ENCODE peak calls at places on chromosomes 11 and 22, in nine cellular contexts. F is DMS153; Z is ACHN; H is activated CD4-positive, alpha-beta T cell treated with anti-CD3 and anti-CD28 coated beads, Interleukin-2, amount 50 U/mL, for 1 hour; B is naive B cell; U is neural progenitor cell; N is amygdala; L is lung; R is memory B cell. C is an unnamed sample.

GRCh38 chr22:41417622-41418390 is 28.8 kb downstream of the TOB2 start:
- DNase-seq in F (no peak), Z (no peak), H (no peak), B (no peak), U (no peak), N (peak), L (peak), R (no peak), C (no peak)

GRCh38 chr11:88552377-88553029 is 215.0 kb upstream of the CTSC start:
- DNase-seq in F (no peak), Z (peak), H (peak), B (no peak), U (peak), N (peak), L (peak), R (peak), C (peak)

GRCh38 chr22:42879371-42880021 is 22.4 kb upstream of the ARFGAP3 start:
- DNase-seq in F (no peak), Z (no peak), H (no peak), B (no peak), U (no peak), N (no peak), L (no peak), R (no peak), C (no peak)

GRCh38 chr22:27433585-27434190 is 367.9 kb downstream of the MN1 start:
- DNase-seq in F (no peak), Z (no peak), H (no peak), B (no peak), U (no peak), N (no peak), L (no peak), R (no peak), C (no peak)

GRCh38 chr11:111944139-111944538 is 7.0 kb downstream of the DIXDC1 start:
- DNase-seq in F (no peak), Z (peak), H (no peak), B (no peak), U (no peak), N (no peak), L (no peak), R (no peak), C (no peak)

GRCh38 chr22:40345801-40346177 is 511 bp upstream of the ADSL start:
- DNase-seq in F (no peak), Z (peak), H (peak), B (peak), U (peak), N (no peak), L (peak), R (no peak), C (peak)

GRCh38 chr22:35538801-35539321 is 1.8 kb upstream of the RASD2 start:
- DNase-seq in F (no peak), Z (peak), H (peak), B (no peak), U (peak), N (no peak), L (no peak), R (no peak), C (no peak)

GRCh38 chr11:57567210-57567511 is 311 bp downstream of the UBE2L6 start:
- DNase-seq in F (no peak), Z (peak), H (peak), B (peak), U (no peak), N (no peak), L (no peak), R (no peak), C (peak)

GRCh38 chr22:39290724-39291161 is 28.7 kb downstream of the RPL3 start:
- DNase-seq in F (no peak), Z (peak), H (no peak), B (no peak), U (no peak), N (no peak), L (no peak), R (no peak), C (no peak)

GRCh38 chr11:43983221-43983795 is 40.9 kb downstream of the C11orf96 start:
- DNase-seq in F (no peak), Z (peak), H (no peak), B (no peak), U (no peak), N (no peak), L (no peak), R (no peak), C (no peak)

GRCh38 chr11:64352099-64353005 is 6.6 kb upstream of the RPS6KA4 start:
- DNase-seq in F (no peak), Z (no peak), H (no peak), B (no peak), U (no peak), N (no peak), L (no peak), R (no peak), C (no peak)

GRCh38 chr22:19806213-19807160 is 45.9 kb downstream of the TBX1 start:
- DNase-seq in F (peak), Z (no peak), H (no peak), B (no peak), U (no peak), N (no peak), L (peak), R (no peak), C (peak)

GRCh38 chr11:124075841-124076571 is 34.9 kb upstream of the OR10G7 start:
- DNase-seq in F (no peak), Z (peak), H (no peak), B (no peak), U (no peak), N (peak), L (no peak), R (no peak), C (no peak)

GRCh38 chr22:20654343-20655208 is 119.3 kb upstream of the SERPIND1 start:
- DNase-seq in F (no peak), Z (no peak), H (no peak), B (no peak), U (no peak), N (no peak), L (peak), R (no peak), C (no peak)

GRCh38 chr22:42967933-42968332 is 47.0 kb downstream of the PACSIN2 start:
- DNase-seq in F (no peak), Z (no peak), H (no peak), B (peak), U (no peak), N (peak), L (peak), R (peak), C (no peak)

GRCh38 chr22:19877626-19878339 is 23.1 kb upstream of the GNB1L start:
- DNase-seq in F (no peak), Z (no peak), H (no peak), B (no peak), U (peak), N (no peak), L (no peak), R (no peak), C (no peak)

GRCh38 chr22:20117656-20118571 is 888 bp upstream of the TRMT2A start:
- DNase-seq in F (no peak), Z (peak), H (peak), B (peak), U (peak), N (no peak), L (no peak), R (peak), C (peak)

GRCh38 chr22:42613869-42614268 is 814 bp downstream of the POLDIP3 start:
- DNase-seq in F (no peak), Z (no peak), H (no peak), B (no peak), U (no peak), N (no peak), L (no peak), R (no peak), C (no peak)

GRCh38 chr11:72969894-72970335 is 155.7 kb downstream of the ATG16L2 start:
- DNase-seq in F (no peak), Z (no peak), H (no peak), B (no peak), U (no peak), N (no peak), L (no peak), R (no peak), C (no peak)

GRCh38 chr11:2203440-2204259 is 32.0 kb upstream of the TH start:
- DNase-seq in F (no peak), Z (no peak), H (no peak), B (no peak), U (no peak), N (no peak), L (no peak), R (no peak), C (no peak)

GRCh38 chr11:70630068-70630467 is 231.7 kb downstream of the CTTN start:
- DNase-seq in F (no peak), Z (no peak), H (no peak), B (no peak), U (no peak), N (no peak), L (no peak), R (no peak), C (no peak)

GRCh38 chr22:29837780-29838598 is at the start of gene ASCC2:
- DNase-seq in F (peak), Z (peak), H (peak), B (peak), U (peak), N (peak), L (peak), R (peak), C (peak)

GRCh38 chr22:49197986-49198704 is 629.5 kb downstream of the BRD1 start:
- DNase-seq in F (no peak), Z (no peak), H (no peak), B (no peak), U (no peak), N (no peak), L (no peak), R (no peak), C (no peak)

GRCh38 chr22:17942721-17943120 is 81.6 kb downstream of the MICAL3 start:
- DNase-seq in F (no peak), Z (no peak), H (no peak), B (no peak), U (no peak), N (no peak), L (no peak), R (no peak), C (no peak)

GRCh38 chr11:108576523-108576922 is 17.0 kb downstream of the EXPH5 start:
- DNase-seq in F (no peak), Z (no peak), H (no peak), B (no peak), U (no peak), N (no peak), L (no peak), R (no peak), C (no peak)

GRCh38 chr11:116536416-116536815 is 236.4 kb downstream of the BUD13 start:
- DNase-seq in F (no peak), Z (no peak), H (no peak), B (no peak), U (no peak), N (no peak), L (no peak), R (no peak), C (no peak)